ENCODE peak calls at places on chromosomes 4 and X, in five cellular contexts. T is GM12878, R is A549, P is HepG2, G is K562. H is an unnamed sample.
A peak's percentile ranks its signal among the peaks of the same experiment; 100 is the strongest.

GRCh38 chr4:100391913-100392312 is 125.9 kb downstream of the EMCN start:
- DNase-seq in T (no peak), R (no peak), P (no peak), G (no peak), H (no peak)

GRCh38 chr4:152408514-152409327 is 127.2 kb downstream of the FBXW7 start:
- DNase-seq in T (no peak), R (peak; percentile 5), P (peak; percentile 37), G (peak; percentile 17), H (peak; percentile 83)

GRCh38 chr4:186144596-186145569 is 40.4 kb downstream of the FAM149A start:
- DNase-seq in T (no peak), R (peak; percentile 13), P (no peak), G (no peak), H (peak; percentile 91)

GRCh38 chr4:175970072-175970471 is 95.6 kb upstream of the WDR17 start:
- DNase-seq in T (no peak), R (no peak), P (no peak), G (no peak), H (no peak)

GRCh38 chr4:73816814-73817213 is 19.7 kb upstream of the CXCL6 start:
- DNase-seq in T (no peak), R (no peak), P (no peak), G (no peak), H (no peak)

GRCh38 chrX:68072016-68072415 is 361.3 kb downstream of the OPHN1 start:
- DNase-seq in T (no peak), R (no peak), P (no peak), G (no peak), H (no peak)

GRCh38 chrX:55715847-55716246 is 1.7 kb upstream of the RRAGB start:
- DNase-seq in T (no peak), R (no peak), P (peak; percentile 10), G (peak; percentile 7), H (peak; percentile 48)

GRCh38 chrX:41561045-41561444 is 113.9 kb downstream of the NYX start:
- DNase-seq in T (peak; percentile 17), R (peak; percentile 5), P (no peak), G (peak; percentile 17), H (no peak)

GRCh38 chrX:56802921-56803848 is 74.1 kb downstream of the NBDY start:
- DNase-seq in T (peak; percentile 77), R (no peak), P (peak; percentile 39), G (peak; percentile 20), H (peak; percentile 51)

GRCh38 chr4:32022071-32022470 is 1301.9 kb downstream of the PCDH7 start:
- DNase-seq in T (no peak), R (peak; percentile 17), P (no peak), G (peak; percentile 44), H (no peak)

GRCh38 chr4:33467291-33467690 is 2747.1 kb downstream of the PCDH7 start:
- DNase-seq in T (no peak), R (no peak), P (no peak), G (no peak), H (peak; percentile 61)

GRCh38 chr4:172892300-172892699 is 276.3 kb upstream of the GALNT7 start:
- DNase-seq in T (no peak), R (no peak), P (no peak), G (peak; percentile 28), H (peak; percentile 69)
- TF ChIP-seq CTCF in T (peak; percentile 43), R (no peak), P (peak; percentile 34), G (peak; percentile 71), H (peak; percentile 89)

GRCh38 chr4:106454581-106454980 is 86.0 kb upstream of the GIMD1 start:
- DNase-seq in T (no peak), R (no peak), P (no peak), G (no peak), H (no peak)

GRCh38 chr4:106444557-106444956 is 76.0 kb upstream of the GIMD1 start:
- DNase-seq in T (no peak), R (no peak), P (peak; percentile 24), G (no peak), H (no peak)

GRCh38 chr4:106450249-106450648 is 81.7 kb upstream of the GIMD1 start:
- DNase-seq in T (no peak), R (no peak), P (no peak), G (no peak), H (no peak)
- TF ChIP-seq JUNB in T (no peak), R (no peak), P (no peak), G (no peak), H (no peak)

DNA sequence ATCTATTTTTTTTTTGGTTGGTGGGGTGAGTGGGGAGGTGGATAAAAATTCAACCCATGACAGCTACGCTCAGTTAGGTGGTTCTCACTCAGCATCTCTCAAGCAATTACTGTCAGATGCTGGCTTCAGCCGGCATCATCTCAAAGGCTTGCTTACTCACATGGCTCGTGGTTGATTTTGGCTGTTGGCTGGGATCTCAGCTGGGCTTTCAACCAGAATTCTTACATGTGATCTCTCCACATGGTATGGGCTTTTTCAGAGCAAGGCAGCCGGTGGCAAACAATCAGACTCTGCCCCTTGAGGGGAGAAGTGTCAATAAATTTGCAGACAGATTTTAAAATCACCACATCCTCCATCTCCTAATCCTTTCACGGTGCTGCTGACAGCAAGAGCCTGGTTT is 47.2 kb downstream of the SLC34A2 start:
- DNase-seq in T (no peak), R (no peak), P (no peak), G (no peak), H (no peak)
- TF ChIP-seq CTCF in T (no peak), R (no peak), P (no peak), G (no peak), H (no peak)

DNA sequence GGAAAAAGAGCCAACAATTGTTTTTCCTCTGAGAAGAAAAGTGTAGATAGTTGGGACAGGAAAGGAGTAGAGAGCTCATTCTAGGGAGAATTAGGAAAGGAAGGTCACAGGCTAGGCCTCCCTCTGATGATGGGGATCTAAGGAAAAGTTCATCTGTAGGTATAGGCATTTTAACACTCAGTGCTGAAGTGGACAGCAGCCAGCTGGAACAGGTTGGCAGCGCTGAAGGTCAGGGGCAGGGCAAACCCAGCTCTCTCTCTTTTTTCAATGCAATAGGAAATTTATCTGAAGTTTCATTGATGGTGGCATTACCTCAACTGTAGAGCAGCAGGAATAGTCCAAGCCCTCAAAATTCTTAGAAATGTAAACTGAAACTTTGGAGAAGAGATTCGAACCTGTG is 98.5 kb upstream of the ETNPPL start:
- DNase-seq in T (no peak), R (no peak), P (no peak), G (no peak), H (peak; percentile 63)
- TF ChIP-seq JUNB in T (no peak), R (no peak), P (no peak), G (no peak), H (no peak)

GRCh38 chrX:1393871-1394615 is 2.1 kb upstream of the SLC25A6 start:
- DNase-seq in T (no peak), R (no peak), P (no peak), G (no peak), H (no peak)

GRCh38 chrX:1391370-1391706 is 575 bp downstream of the SLC25A6 start:
- DNase-seq in T (peak; percentile 69), R (peak; percentile 86), P (peak; percentile 79), G (peak; percentile 77), H (peak; percentile 88)

GRCh38 chrX:1390621-1391369 is 1.1 kb downstream of the SLC25A6 start:
- DNase-seq in T (no peak), R (no peak), P (no peak), G (no peak), H (no peak)

GRCh38 chrX:1391707-1392375 is at the start of gene SLC25A6:
- DNase-seq in T (peak; percentile 88), R (peak; percentile 91), P (peak; percentile 92), G (peak; percentile 86), H (peak; percentile 99)

DNA sequence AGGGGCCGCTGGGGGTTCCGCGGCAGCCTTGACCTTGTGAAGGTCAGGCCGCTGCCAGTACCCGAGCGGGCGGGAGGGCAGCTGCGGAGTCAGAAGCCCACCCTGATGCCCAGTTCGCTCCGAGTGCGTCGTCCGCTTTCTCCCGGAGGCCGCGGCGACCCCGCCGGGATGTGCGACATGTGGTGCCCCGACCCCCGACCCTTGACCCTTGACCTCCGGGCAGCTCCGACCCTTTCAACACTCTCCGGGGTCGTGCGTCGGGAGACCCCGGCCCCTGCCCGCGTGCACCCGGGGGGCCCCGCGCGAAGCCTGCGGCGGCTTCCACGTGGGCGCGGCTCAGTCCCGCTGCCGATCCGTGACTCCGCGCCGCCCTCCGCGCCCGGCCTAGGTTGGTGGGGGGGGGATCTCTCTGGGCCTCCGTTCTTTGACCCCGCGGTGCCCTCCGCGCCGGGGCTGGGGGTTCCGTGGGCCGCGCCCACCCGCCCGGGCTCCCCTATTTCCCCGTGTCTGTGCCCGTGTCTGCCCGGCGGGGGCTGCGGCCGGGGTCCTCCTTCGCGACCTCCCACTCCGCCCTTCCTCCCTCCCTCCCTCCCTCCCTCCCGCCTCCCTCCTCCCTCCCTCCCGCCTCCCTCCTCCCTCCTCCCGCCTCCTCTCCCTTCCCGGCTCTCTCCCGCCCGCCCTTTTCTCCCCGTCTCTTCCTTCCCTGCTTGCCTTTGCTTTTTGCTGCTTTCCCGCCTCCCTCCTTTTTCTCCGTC is 640 bp upstream of the SLC25A6 start:
- DNase-seq in T (no peak), R (peak; percentile 56), P (no peak), G (peak; percentile 48), H (peak; percentile 78)
- TF ChIP-seq CTCF in T (no peak), R (no peak), P (no peak), G (no peak), H (no peak)

GRCh38 chr4:92050875-92051274 is 252.9 kb upstream of the GRID2 start:
- DNase-seq in T (no peak), R (no peak), P (no peak), G (no peak), H (no peak)

GRCh38 chr4:92045718-92046117 is 258.0 kb upstream of the GRID2 start:
- DNase-seq in T (no peak), R (no peak), P (no peak), G (no peak), H (no peak)

GRCh38 chr4:92047209-92047877 is 256.4 kb upstream of the GRID2 start:
- DNase-seq in T (no peak), R (no peak), P (no peak), G (no peak), H (peak; percentile 45)
- TF ChIP-seq JUNB in T (no peak), R (no peak), P (no peak), G (no peak), H (no peak)

GRCh38 chrX:48592971-48593370 is 4.3 kb upstream of the WDR13 start:
- DNase-seq in T (no peak), R (no peak), P (no peak), G (no peak), H (no peak)

GRCh38 chrX:48599341-48599740 is 2.0 kb downstream of the WDR13 start:
- DNase-seq in T (no peak), R (no peak), P (no peak), G (no peak), H (no peak)

GRCh38 chrX:48597353-48598264 is at the start of gene WDR13:
- DNase-seq in T (peak; percentile 84), R (peak; percentile 88), P (peak; percentile 84), G (peak; percentile 91), H (peak; percentile 88)

GRCh38 chrX:48598645-48599044 is 1.4 kb downstream of the WDR13 start:
- DNase-seq in T (no peak), R (no peak), P (no peak), G (no peak), H (no peak)

DNA sequence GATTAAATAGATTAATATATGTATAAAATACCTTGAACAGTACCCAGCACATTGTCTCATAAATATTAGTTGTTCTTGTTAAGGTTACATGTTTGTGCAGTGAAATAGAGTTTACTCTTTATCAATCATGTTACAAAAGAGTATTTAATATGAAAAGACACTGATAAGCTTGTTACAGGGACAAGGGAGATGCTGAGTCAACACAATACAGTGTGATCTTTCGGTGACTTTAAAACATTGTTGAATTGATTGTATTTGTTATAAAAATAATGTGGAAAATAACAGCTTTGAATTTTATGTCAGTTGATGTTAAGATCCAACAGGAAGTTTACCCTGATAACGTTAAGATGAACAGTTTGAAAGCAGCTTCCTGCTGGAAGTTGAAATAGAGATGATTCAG is 1.4 kb upstream of the WDR13 start:
- DNase-seq in T (no peak), R (no peak), P (no peak), G (no peak), H (no peak)
- TF ChIP-seq CTCF in T (no peak), R (no peak), P (no peak), G (no peak), H (no peak)